ENCODE peak calls at places on chromosomes 12 and 14, in eight cellular contexts. B, J, Y, T, O, R, N and I are unnamed samples.

GRCh38 chr12:109596418-109597244 is 23.0 kb downstream of the MVK start:
- DNase-seq in R (no peak), T (no peak), Y (no peak), J (no peak), B (no peak), O (no peak), N (no peak), I (no peak)

GRCh38 chr12:9642606-9643270 is 26.8 kb upstream of the CLEC2D start:
- DNase-seq in O (no peak), Y (no peak), B (no peak), R (no peak), N (no peak), J (no peak), T (no peak), I (no peak)

GRCh38 chr12:81332054-81332453 is 254.2 kb downstream of the ACSS3 start:
- DNase-seq in O (no peak), T (no peak), B (no peak), R (no peak), Y (no peak), N (no peak), J (no peak), I (no peak)

GRCh38 chr12:5480953-5481300 is 49.0 kb downstream of the NTF3 start:
- DNase-seq in T (no peak), J (no peak), R (no peak), O (no peak), Y (no peak), B (no peak), N (no peak), I (no peak)

GRCh38 chr14:23085458-23085857 is 9.5 kb downstream of the ACIN1 start:
- DNase-seq in J (no peak), Y (no peak), N (peak; percentile 54), O (no peak), R (no peak), T (no peak), B (peak; percentile 63), I (no peak)

GRCh38 chr12:102114212-102114611 is 5.7 kb downstream of the NUP37 start:
- DNase-seq in R (no peak), J (no peak), T (no peak), B (no peak), O (no peak), Y (no peak), N (peak; percentile 34), I (no peak)

GRCh38 chr12:113190761-113191160 is 5.2 kb downstream of the RITA1 start:
- DNase-seq in Y (no peak), J (no peak), B (peak; percentile 39), N (peak; percentile 25), O (no peak), R (no peak), T (peak; percentile 63), I (peak; percentile 57)

GRCh38 chr12:48038085-48038484 is 33.8 kb upstream of the COL2A1 start:
- DNase-seq in J (no peak), B (no peak), Y (no peak), N (no peak), R (no peak), O (no peak), T (no peak), I (no peak)

GRCh38 chr14:68815288-68816182 is 22.7 kb upstream of the ZFP36L1 start:
- DNase-seq in O (no peak), R (no peak), N (no peak), B (peak; percentile 9), J (no peak), Y (no peak), T (no peak), I (peak; percentile 57)

GRCh38 chr12:4191642-4192041 is 81.9 kb upstream of the CCND2 start:
- DNase-seq in N (no peak), O (no peak), Y (no peak), T (no peak), B (no peak), R (no peak), J (no peak), I (no peak)

GRCh38 chr12:111767362-111768158 is 827 bp downstream of the ALDH2 start:
- DNase-seq in R (no peak), T (no peak), J (no peak), O (no peak), N (peak; percentile 66), B (peak; percentile 21), Y (no peak), I (no peak)

GRCh38 chr12:40331886-40332285 is 107.1 kb downstream of the LRRK2 start:
- DNase-seq in T (no peak), R (no peak), J (no peak), Y (no peak), N (peak; percentile 62), B (peak; percentile 8), O (no peak), I (no peak)

GRCh38 chr12:81533054-81533453 is 226.1 kb downstream of the PPFIA2 start:
- DNase-seq in T (no peak), B (no peak), O (no peak), R (no peak), Y (no peak), N (no peak), J (no peak), I (no peak)